ENCODE peak calls at places on chromosomes 4 and X, in six cellular contexts. U, A, G, O, K and N are unnamed samples.

GRCh38 chrX:130831347-130831722 is 71.7 kb downstream of the ENOX2 start:
- DNase-seq in U (no peak), A (no peak), G (no peak), O (no peak), K (no peak), N (no peak)

GRCh38 chr4:161448550-161449180 is 715.1 kb downstream of the FSTL5 start:
- DNase-seq in U (peak; percentile 21), A (no peak), G (no peak), O (no peak), K (no peak), N (no peak)

GRCh38 chrX:154374361-154375155 is at the start of gene FLNA:
- DNase-seq in U (no peak), A (peak; percentile 57), G (peak; percentile 56), O (no peak), K (no peak), N (peak; percentile 51)

GRCh38 chr4:8558080-8558960 is 21.9 kb upstream of the GPR78 start:
- DNase-seq in U (peak; percentile 95), A (no peak), G (no peak), O (no peak), K (no peak), N (peak; percentile 85)

GRCh38 chrX:42746606-42747005 is 31.4 kb downstream of the PPP1R2C start:
- DNase-seq in U (peak; percentile 63), A (peak; percentile 19), G (no peak), O (peak; percentile 65), K (no peak), N (peak; percentile 23)

GRCh38 chrX:39519213-39519544 is 578.6 kb downstream of the BCOR start:
- DNase-seq in U (no peak), A (peak; percentile 77), G (no peak), O (peak; percentile 56), K (no peak), N (peak; percentile 30)

GRCh38 chr4:180028682-180029081 is 2214.5 kb upstream of the TENM3 start:
- DNase-seq in U (no peak), A (peak; percentile 77), G (peak; percentile 63), O (peak; percentile 61), K (no peak), N (no peak)

GRCh38 chrX:44829836-44830235 is 14.0 kb upstream of the DUSP21 start:
- DNase-seq in U (no peak), A (peak; percentile 28), G (no peak), O (no peak), K (no peak), N (no peak)

GRCh38 chr4:159002950-159003349 is 99.9 kb upstream of the RAPGEF2 start:
- DNase-seq in U (no peak), A (no peak), G (no peak), O (peak; percentile 87), K (no peak), N (peak; percentile 20)

GRCh38 chr4:165009493-165010227 is 22.1 kb upstream of the TRIM60 start:
- DNase-seq in U (no peak), A (no peak), G (no peak), O (no peak), K (no peak), N (no peak)

GRCh38 chr4:120049732-120050494 is 16.7 kb downstream of the MAD2L1 start:
- DNase-seq in U (peak; percentile 64), A (peak; percentile 88), G (peak; percentile 81), O (peak; percentile 91), K (no peak), N (peak; percentile 84)

GRCh38 chrX:4547218-4547836 is 833.9 kb upstream of the PRKX start:
- DNase-seq in U (no peak), A (peak; percentile 74), G (peak; percentile 61), O (peak; percentile 19), K (peak; percentile 1), N (peak; percentile 21)

GRCh38 chr4:8915201-8916200 is 43.9 kb upstream of the HMX1 start:
- DNase-seq in U (peak; percentile 73), A (peak; percentile 3), G (no peak), O (no peak), K (no peak), N (no peak)

GRCh38 chr4:69049860-69050259 is 46.4 kb upstream of the UGT2B7 start:
- DNase-seq in U (no peak), A (no peak), G (no peak), O (no peak), K (no peak), N (no peak)

GRCh38 chr4:87915621-87916020 is 59.9 kb upstream of the SPP1 start:
- DNase-seq in U (no peak), A (no peak), G (no peak), O (no peak), K (no peak), N (no peak)

GRCh38 chr4:87911252-87911774 is 64.2 kb upstream of the SPP1 start:
- DNase-seq in U (no peak), A (no peak), G (no peak), O (peak; percentile 37), K (no peak), N (no peak)

GRCh38 chr4:87913871-87914270 is 61.6 kb upstream of the SPP1 start:
- DNase-seq in U (no peak), A (no peak), G (no peak), O (peak; percentile 49), K (no peak), N (peak; percentile 18)

GRCh38 chr4:87910795-87911194 is 64.7 kb upstream of the SPP1 start:
- DNase-seq in U (no peak), A (no peak), G (no peak), O (no peak), K (no peak), N (no peak)

DNA sequence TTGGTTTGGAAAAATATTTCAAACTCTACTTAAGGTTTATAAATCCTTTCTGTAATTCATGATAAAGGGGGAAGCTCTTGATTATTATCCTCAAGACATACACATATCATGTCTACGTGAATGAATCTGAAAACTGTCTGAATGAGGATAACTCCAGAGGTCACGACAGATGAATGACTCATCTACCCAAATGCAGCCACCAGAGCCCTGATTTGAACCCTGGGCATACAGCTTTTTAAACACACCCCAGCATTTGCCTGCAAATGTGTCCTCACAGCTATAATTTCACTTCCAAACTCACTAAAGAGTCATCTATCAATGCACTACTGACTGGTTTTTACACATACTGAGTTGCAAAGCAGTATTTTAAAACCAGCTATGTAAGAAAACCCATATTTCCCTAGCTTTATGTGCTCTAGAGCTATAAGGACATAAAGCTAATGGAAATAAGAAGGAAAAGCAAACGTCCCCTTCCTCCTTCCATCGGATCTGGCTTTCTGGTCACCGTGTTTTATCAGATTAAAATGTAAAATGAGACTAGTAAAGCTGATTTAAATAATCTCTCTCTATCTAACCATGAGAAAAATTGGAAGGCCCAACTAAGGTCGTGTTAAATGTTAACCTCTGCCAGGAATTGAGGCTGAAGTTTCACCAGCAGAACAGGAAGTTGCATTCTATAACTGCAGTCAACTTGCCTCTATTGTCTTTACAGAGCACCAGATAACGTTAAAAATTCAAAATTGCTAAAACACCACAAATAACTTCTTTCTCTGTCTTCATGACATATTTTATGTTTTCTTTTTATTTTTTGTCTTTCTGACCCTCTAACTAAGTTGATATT is 63.1 kb upstream of the SPP1 start:
- DNase-seq in U (no peak), A (no peak), G (no peak), O (no peak), K (no peak), N (no peak)
- H2AFZ ChIP-seq in U (no peak overlapping the region), A (no peak overlapping the region), G (no peak overlapping the region), O (no peak overlapping the region), K (no peak overlapping the region), N (no peak overlapping the region)

DNA sequence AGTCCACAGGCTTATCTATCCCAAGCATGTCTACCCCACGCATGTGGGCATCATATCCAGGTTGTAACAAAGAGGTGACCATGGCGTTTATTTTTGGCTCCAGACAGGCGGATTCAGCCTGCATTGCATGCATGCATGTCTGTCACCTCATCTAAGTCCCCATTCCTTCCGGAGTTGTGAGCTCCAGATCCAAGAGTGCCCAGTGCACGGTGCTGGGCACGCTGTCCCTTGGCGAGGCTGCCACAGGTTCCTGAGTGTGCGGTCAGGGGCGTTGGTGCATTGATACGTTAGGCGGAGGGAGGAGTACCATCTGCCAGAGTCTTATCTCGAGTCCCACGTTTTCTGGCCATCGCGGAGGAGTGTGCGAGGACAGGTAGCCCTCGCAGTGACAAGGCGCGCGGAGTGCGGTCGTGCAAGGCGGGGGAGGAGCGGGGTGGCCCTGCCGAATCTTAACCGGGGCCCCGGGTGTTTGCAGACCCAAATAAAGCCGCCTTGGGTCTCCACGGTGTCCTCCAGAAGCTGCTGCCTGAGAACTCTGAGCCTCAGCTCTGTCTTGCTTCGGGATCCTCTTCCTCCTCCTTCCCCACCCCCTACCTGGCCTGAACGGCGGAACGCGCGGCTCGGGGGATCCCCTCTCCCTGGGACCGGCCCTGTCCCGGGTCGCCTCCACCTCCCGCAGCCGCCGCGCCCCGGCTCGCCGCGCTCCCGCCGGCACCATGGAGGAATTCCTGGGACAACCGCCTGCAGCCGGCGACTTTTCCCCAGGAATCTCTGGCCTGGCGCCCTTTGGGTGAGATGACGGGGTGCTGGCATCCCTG is 618 bp upstream of the GALNTL6 start:
- DNase-seq in U (peak; percentile 27), A (peak; percentile 11), G (peak; percentile 40), O (no peak), K (no peak), N (no peak)
- H2AFZ ChIP-seq in U (no peak overlapping the region), A (peak overlapping the region; percentile 82), G (peak overlapping the region; percentile 9), O (no peak overlapping the region), K (peak overlapping the region; percentile 23), N (peak overlapping the region; percentile 71)

GRCh38 chr4:139887962-139888735 is 222.5 kb downstream of the MGST2 start:
- DNase-seq in U (no peak), A (no peak), G (no peak), O (no peak), K (peak; percentile 86), N (no peak)
- H2AFZ ChIP-seq in U (no peak overlapping the region), A (no peak overlapping the region), G (no peak overlapping the region), O (no peak overlapping the region), K (no peak overlapping the region), N (no peak overlapping the region)

GRCh38 chr4:186725422-186726149 is 1.9 kb upstream of the FAT1 start:
- DNase-seq in U (peak; percentile 98), A (peak; percentile 92), G (peak; percentile 70), O (peak; percentile 91), K (no peak), N (peak; percentile 93)
- H2AFZ ChIP-seq in U (peak overlapping the region; percentile 79), A (peak overlapping the region; percentile 73), G (no peak overlapping the region), O (peak overlapping the region; percentile 52), K (no peak overlapping the region), N (peak overlapping the region; percentile 88)